ENCODE peak calls at places on chromosomes 12 and 14, in seven cellular contexts. E is RWPE1, B is heart right ventricle, W is esophagus muscularis mucosa, D is glutamatergic neuron, Z is heart left ventricle, O is WTC11. H is an unnamed sample.

GRCh38 chr12:119659289-119659897 is 8.5 kb upstream of the PRKAB1 start:
- DNase-seq in E (peak), B (no peak), W (no peak), D (peak), Z (no peak), O (peak), H (peak)

GRCh38 chr12:47820631-47821345 is 1.1 kb upstream of the HDAC7 start:
- DNase-seq in E (peak), B (peak), W (peak), D (no peak), Z (peak), O (peak), H (peak)

GRCh38 chr12:103785243-103786031 is 55.6 kb downstream of the NT5DC3 start:
- DNase-seq in E (no peak), B (no peak), W (no peak), D (no peak), Z (no peak), O (no peak), H (no peak)

GRCh38 chr12:118120579-118121363 is 15.2 kb upstream of the PEBP1 start:
- DNase-seq in E (peak), B (peak), W (peak), D (peak), Z (peak), O (peak), H (peak)

GRCh38 chr14:49553892-49554291 is 32.3 kb downstream of the RPS29 start:
- DNase-seq in E (no peak), B (no peak), W (no peak), D (no peak), Z (no peak), O (no peak), H (no peak)

GRCh38 chr14:57869530-57870088 is 3.7 kb upstream of the SLC35F4 start:
- DNase-seq in E (no peak), B (no peak), W (no peak), D (no peak), Z (no peak), O (no peak), H (no peak)

GRCh38 chr12:27614386-27614785 is 81.9 kb upstream of the REP15 start:
- DNase-seq in E (no peak), B (no peak), W (no peak), D (no peak), Z (no peak), O (no peak), H (no peak)

GRCh38 chr12:58915634-58916033 is 4.7 kb downstream of the LRIG3 start:
- DNase-seq in E (no peak), B (peak), W (no peak), D (peak), Z (peak), O (no peak), H (peak)

GRCh38 chr12:62347922-62348650 is 87.9 kb downstream of the USP15 start:
- DNase-seq in E (no peak), B (no peak), W (no peak), D (no peak), Z (no peak), O (no peak), H (no peak)

GRCh38 chr14:103290961-103291360 is 43.1 kb upstream of the EIF5 start:
- DNase-seq in E (no peak), B (no peak), W (no peak), D (no peak), Z (no peak), O (no peak), H (no peak)

GRCh38 chr14:100012478-100012925 is 52.7 kb upstream of the EVL start:
- DNase-seq in E (no peak), B (no peak), W (no peak), D (no peak), Z (no peak), O (no peak), H (no peak)

GRCh38 chr12:124651508-124652273 is 84.3 kb upstream of the NCOR2 start:
- DNase-seq in E (no peak), B (no peak), W (no peak), D (no peak), Z (no peak), O (no peak), H (no peak)

GRCh38 chr14:78764240-78764639 is 594.1 kb downstream of the NRXN3 start:
- DNase-seq in E (no peak), B (no peak), W (no peak), D (no peak), Z (no peak), O (no peak), H (no peak)

GRCh38 chr12:55659486-55660385 is 23.0 kb downstream of the OR10P1 start:
- DNase-seq in E (no peak), B (no peak), W (no peak), D (no peak), Z (no peak), O (no peak), H (no peak)

GRCh38 chr14:61493239-61493638 is 171.9 kb downstream of the PRKCH start:
- DNase-seq in E (peak), B (no peak), W (no peak), D (no peak), Z (no peak), O (no peak), H (no peak)

GRCh38 chr12:70044170-70044569 is 199.1 kb upstream of the CNOT2 start:
- DNase-seq in E (no peak), B (no peak), W (no peak), D (no peak), Z (no peak), O (no peak), H (no peak)

GRCh38 chr12:43551971-43552559 is at the start of gene ADAMTS20:
- DNase-seq in E (no peak), B (no peak), W (no peak), D (peak), Z (no peak), O (peak), H (peak)

GRCh38 chr12:113359133-113359938 is 949 bp downstream of the PLBD2 start:
- DNase-seq in E (no peak), B (peak), W (no peak), D (peak), Z (peak), O (no peak), H (no peak)

DNA sequence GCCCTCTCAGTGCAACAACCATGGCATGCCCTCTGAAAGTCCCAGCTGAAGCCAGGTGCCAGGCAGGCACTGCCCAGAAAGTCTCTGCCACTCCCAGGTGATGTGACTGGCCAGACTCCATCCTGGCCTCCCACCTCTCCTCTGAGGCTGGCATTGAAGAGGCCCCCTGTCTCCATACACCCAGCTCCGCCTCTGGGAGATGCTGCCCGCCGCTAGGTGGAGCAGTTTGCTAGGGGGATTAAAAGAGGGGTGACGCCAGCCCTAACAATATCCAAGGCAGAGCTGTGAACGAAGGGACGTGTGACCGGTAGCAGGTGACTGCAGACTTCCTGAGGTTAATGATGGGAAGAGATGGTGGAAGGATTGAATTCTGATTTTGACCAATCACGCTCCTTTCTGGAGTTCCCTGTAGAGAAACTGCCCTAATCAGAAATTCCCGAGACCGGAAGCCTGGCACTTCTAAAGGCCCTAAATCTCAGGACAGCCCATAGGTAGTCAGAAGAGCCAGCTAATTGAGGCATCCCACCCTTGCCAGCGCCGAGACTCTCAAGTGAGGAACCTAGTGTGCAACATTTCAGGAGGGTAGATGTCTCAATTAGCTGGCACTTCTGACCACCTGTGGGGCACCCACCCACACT is 8.3 kb upstream of the PLEK2 start:
- DNase-seq in E (no peak), B (peak), W (no peak), D (no peak), Z (no peak), O (peak), H (no peak)
- TF ChIP-seq CTCF in E (no peak), B (peak), W (peak), D (peak), Z (no peak), O (peak), H (no peak)

GRCh38 chr12:6383572-6384498 is at the start of gene LTBR:
- DNase-seq in E (peak), B (peak), W (peak), D (peak), Z (peak), O (peak), H (peak)
- TF ChIP-seq CTCF in E (no peak), B (peak), W (peak), D (no peak), Z (no peak), O (no peak), H (no peak)

DNA sequence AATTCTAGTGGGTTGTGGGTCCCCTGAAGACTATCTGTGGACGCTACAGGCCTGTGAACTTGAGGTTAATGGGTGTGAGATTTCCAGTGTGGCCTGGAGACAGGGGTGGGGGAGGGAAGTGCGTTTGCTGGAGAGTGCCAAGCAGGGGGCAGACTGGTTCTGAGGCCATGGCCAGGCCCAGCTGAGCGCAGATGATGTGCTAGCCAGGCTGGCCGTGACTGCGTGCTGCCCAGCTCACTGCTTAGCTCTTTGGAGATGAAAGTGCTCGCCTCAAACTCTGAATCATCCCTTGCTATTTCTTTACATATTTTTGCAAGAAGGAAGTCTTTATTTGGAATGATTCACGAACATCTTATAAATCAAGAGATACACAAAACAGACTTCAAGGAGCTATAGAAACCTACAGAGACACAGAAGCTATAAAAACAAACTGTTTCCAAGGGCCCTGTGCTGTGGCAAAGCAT is 75.3 kb upstream of the PLEKHG3 start:
- DNase-seq in E (peak), B (no peak), W (no peak), D (no peak), Z (no peak), O (no peak), H (no peak)
- TF ChIP-seq CTCF in E (no peak), B (no peak), W (no peak), D (no peak), Z (no peak), O (no peak), H (no peak)

GRCh38 chr12:3129301-3130052 is 52.3 kb downstream of the TSPAN9 start:
- DNase-seq in E (no peak), B (no peak), W (no peak), D (no peak), Z (no peak), O (no peak), H (no peak)
- TF ChIP-seq CTCF in E (no peak), B (no peak), W (no peak), D (no peak), Z (no peak), O (no peak), H (no peak)

GRCh38 chr14:41289025-41289424 is 317.7 kb upstream of the LRFN5 start:
- DNase-seq in E (no peak), B (no peak), W (no peak), D (no peak), Z (no peak), O (no peak), H (no peak)
- TF ChIP-seq CTCF in E (no peak), B (no peak), W (no peak), D (no peak), Z (no peak), O (no peak), H (no peak)

DNA sequence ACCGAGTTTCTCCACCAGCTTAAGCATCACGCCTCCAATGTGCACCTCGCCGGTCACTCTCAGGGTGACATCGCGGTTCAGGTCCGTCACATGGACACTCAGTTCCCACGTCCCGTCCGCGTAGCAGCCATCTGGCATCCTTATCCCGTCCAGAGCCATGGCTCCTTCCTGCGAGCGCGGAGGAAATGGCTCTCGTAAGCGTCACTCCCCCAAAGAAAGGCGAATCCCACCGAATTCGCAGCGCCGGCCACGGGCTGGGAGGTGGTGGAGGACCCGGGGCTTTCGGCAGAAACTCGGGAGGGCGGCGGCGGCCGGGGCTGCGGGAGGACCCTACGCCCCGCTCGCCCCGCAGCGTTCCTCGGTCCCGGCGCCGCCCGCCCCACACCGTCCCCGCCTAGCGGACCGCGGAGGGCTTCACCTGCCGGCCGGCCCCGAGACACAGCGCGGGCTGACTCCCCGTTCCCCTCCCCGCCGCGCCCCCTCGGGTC is 396 bp downstream of the FERMT2 start:
- DNase-seq in E (peak), B (peak), W (peak), D (peak), Z (peak), O (peak), H (peak)
- TF ChIP-seq CTCF in E (no peak), B (peak), W (peak), D (peak), Z (no peak), O (no peak), H (no peak)

H was measured in nephron progenitor cell.